ENCODE peak calls at places on chromosomes 1 and 21, in eight cellular contexts. C is bronchial epithelial cell, V is ovary, P is stomach, S is AG04450, R is fibroblast of the aortic adventitia, H is body of pancreas, K is prostate gland. Y is an unnamed sample.

GRCh38 chr1:239197871-239198270 is 188.5 kb upstream of the CHRM3 start:
- DNase-seq in H (no peak), R (no peak), S (no peak), P (no peak), C (no peak), V (no peak), K (no peak), Y (no peak)

GRCh38 chr1:38027201-38028104 is 14.9 kb downstream of the UTP11 start:
- DNase-seq in S (no peak), K (peak; percentile 87), V (no peak), H (no peak), R (no peak), P (no peak), C (peak; percentile 96), Y (no peak)

GRCh38 chr1:204751883-204752687 is 66.5 kb upstream of the LRRN2 start:
- DNase-seq in P (no peak), H (no peak), R (no peak), V (no peak), S (no peak), K (no peak), C (no peak), Y (no peak)

GRCh38 chr1:155316922-155317321 is 3.8 kb upstream of the RUSC1 start:
- DNase-seq in R (no peak), S (no peak), C (no peak), V (no peak), H (no peak), K (no peak), P (no peak), Y (no peak)

GRCh38 chr1:85406887-85407593 is 57.9 kb downstream of the DDAH1 start:
- DNase-seq in H (peak; percentile 81), P (peak; percentile 39), V (peak; percentile 63), K (peak; percentile 55), S (peak; percentile 69), C (peak; percentile 86), R (peak; percentile 95), Y (peak; percentile 83)

GRCh38 chr1:232196042-232196441 is 433.9 kb downstream of the SIPA1L2 start:
- DNase-seq in H (no peak), S (no peak), P (no peak), K (no peak), R (no peak), V (no peak), C (peak; percentile 44), Y (no peak)

GRCh38 chr21:41375875-41376274 is 14.0 kb downstream of the MX2 start:
- DNase-seq in P (no peak), H (no peak), C (no peak), V (no peak), S (no peak), R (no peak), K (no peak), Y (no peak)

GRCh38 chr1:214660900-214661299 is 57.9 kb downstream of the CENPF start:
- DNase-seq in C (peak; percentile 17), S (peak; percentile 84), P (peak; percentile 46), V (peak; percentile 43), H (peak; percentile 45), K (no peak), R (peak; percentile 91), Y (peak; percentile 88)

GRCh38 chr1:107378602-107379265 is 237.9 kb downstream of the NTNG1 start:
- DNase-seq in C (no peak), K (no peak), P (no peak), S (no peak), V (no peak), R (no peak), H (no peak), Y (no peak)

GRCh38 chr1:17108360-17108759 is 10.9 kb downstream of the PADI2 start:
- DNase-seq in R (no peak), H (no peak), K (no peak), V (no peak), P (no peak), S (no peak), C (no peak), Y (no peak)

GRCh38 chr21:35050348-35051286 is 1.5 kb upstream of the RUNX1 start:
- DNase-seq in V (no peak), S (no peak), H (no peak), C (no peak), P (no peak), K (no peak), R (peak; percentile 9), Y (peak; percentile 31)

GRCh38 chr1:152906023-152906565 is 2.3 kb upstream of the IVL start:
- DNase-seq in H (peak; percentile 20), P (no peak), R (peak; percentile 47), S (no peak), K (no peak), V (no peak), C (peak; percentile 97), Y (peak; percentile 68)

GRCh38 chr1:82287556-82287955 is 486.8 kb downstream of the ADGRL2 start:
- DNase-seq in K (no peak), C (no peak), S (no peak), R (no peak), V (no peak), H (no peak), P (no peak), Y (no peak)

GRCh38 chr1:109392037-109392787 is 5.5 kb downstream of the SORT1 start:
- DNase-seq in P (no peak), R (no peak), V (no peak), C (peak; percentile 13), S (no peak), H (peak; percentile 10), K (no peak), Y (no peak)

GRCh38 chr1:182389619-182390047 is 2.0 kb downstream of the GLUL start:
- DNase-seq in H (peak; percentile 87), R (no peak), V (no peak), S (no peak), P (no peak), K (peak; percentile 80), C (no peak), Y (no peak)

DNA sequence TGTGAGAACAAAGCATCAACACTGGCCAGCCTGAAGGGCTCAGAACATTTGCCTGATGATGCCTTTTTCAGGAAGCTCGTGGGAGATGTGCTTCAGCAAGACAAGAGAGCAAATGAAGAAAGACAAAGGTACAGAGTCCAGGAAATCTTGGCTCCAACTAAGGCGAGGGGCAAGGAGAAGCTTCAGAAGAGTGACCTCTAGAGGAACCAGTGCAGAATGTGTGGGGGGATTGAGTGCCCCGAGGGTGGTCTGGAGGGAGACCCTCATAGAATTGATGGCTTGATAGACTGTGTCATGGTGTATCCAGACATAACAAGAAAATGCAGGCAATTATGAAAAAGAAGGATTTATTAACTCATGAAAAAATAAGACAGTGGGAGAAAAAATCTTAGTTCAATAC is 15.3 kb upstream of the NLRP3 start:
- DNase-seq in K (no peak), H (no peak), P (no peak), C (no peak), S (no peak), R (no peak), V (no peak), Y (no peak)
- TF ChIP-seq CTCF in K (no peak), H (no peak), P (no peak), C (no peak), S (no peak), R (no peak), V (no peak), Y (no peak)

DNA sequence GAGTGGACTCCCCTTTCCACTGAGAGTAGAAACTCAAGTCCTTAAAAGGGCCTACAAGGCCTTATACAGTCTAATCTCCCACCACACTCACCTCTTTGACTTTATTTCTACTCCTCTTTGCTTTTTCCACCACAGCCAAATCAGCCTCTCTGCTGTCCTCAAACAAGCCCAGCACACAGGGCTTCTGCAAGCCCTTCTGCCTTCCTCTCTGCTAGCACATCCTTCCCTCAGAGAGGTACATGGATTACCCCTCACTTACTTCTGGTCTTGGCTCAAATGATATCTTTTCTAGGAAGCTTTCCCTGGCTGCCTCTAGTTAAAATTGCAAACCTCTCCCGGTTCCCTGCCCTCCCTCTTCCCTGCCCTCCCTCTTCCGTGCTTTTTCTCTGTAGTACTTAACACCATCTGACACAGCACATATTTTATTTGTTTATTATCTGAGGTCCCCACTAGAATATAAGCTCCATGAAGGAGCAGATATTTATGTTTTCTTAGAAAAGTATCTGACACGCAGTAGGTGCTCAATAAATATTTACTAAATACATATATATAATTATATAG is 1.7 kb downstream of the LYST start:
- DNase-seq in S (no peak), K (no peak), P (no peak), H (no peak), R (peak; percentile 27), C (no peak), V (no peak), Y (no peak)
- H3K4me3 ChIP-seq in S (peak overlapping the region; percentile 15), K (no peak overlapping the region), P (peak overlapping the region; percentile 91), H (no peak overlapping the region), R (peak overlapping the region; percentile 87), C (no peak overlapping the region), V (peak overlapping the region; percentile 89), Y (peak overlapping the region; percentile 84)

GRCh38 chr1:229408458-229409037 is 25.3 kb downstream of the ACTA1 start:
- DNase-seq in S (no peak), K (no peak), P (no peak), V (no peak), R (no peak), H (no peak), C (no peak), Y (peak; percentile 16)

GRCh38 chr1:229410370-229410691 is 23.6 kb downstream of the ACTA1 start:
- DNase-seq in R (no peak), S (no peak), H (no peak), C (no peak), K (no peak), V (no peak), P (no peak), Y (no peak)

GRCh38 chr1:229409616-229410369 is 24.1 kb downstream of the ACTA1 start:
- DNase-seq in R (no peak), S (no peak), H (no peak), K (no peak), C (no peak), V (no peak), P (no peak), Y (no peak)

GRCh38 chr1:229406798-229407197 is 27.1 kb downstream of the ACTA1 start:
- DNase-seq in V (no peak), S (no peak), R (no peak), H (no peak), K (no peak), C (no peak), P (no peak), Y (no peak)

GRCh38 chr1:229407206-229408026 is 26.5 kb downstream of the ACTA1 start:
- DNase-seq in H (no peak), V (no peak), P (no peak), S (no peak), K (no peak), C (no peak), R (no peak), Y (peak; percentile 37)
- TF ChIP-seq CTCF in H (no peak), V (no peak), P (no peak), S (peak; percentile 2), K (no peak), C (no peak), R (no peak), Y (no peak)

GRCh38 chr21:14358775-14359174 is 24.2 kb downstream of the HSPA13 start:
- DNase-seq in V (no peak), S (no peak), C (peak; percentile 79), K (no peak), P (no peak), H (no peak), R (no peak), Y (no peak)

GRCh38 chr21:14356771-14357170 is 26.2 kb downstream of the HSPA13 start:
- DNase-seq in H (no peak), K (no peak), P (no peak), S (no peak), C (peak; percentile 89), V (no peak), R (peak; percentile 5), Y (no peak)

DNA sequence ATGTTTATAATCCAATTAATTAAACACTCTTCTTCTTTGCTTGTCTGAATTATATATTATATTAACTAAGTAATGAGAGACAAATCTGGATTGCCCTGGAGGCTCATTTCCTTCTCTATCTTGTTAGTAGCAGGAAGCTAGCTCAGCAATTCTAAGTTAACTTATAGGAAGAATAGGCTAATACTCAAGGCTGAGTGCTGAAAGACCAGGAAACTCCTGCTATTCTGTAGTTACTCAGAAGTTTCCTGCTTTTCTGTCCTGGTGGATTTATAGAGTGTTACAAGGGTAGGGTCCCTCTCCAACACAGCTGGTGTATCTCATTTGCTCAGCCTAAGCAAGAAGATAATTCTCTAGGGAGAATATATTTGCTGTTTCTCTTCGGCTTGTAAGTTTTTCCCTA is 29.2 kb downstream of the HSPA13 start:
- DNase-seq in P (no peak), S (no peak), C (no peak), R (no peak), K (no peak), H (no peak), V (no peak), Y (no peak)
- H3K4me3 ChIP-seq in P (no peak overlapping the region), S (no peak overlapping the region), C (no peak overlapping the region), R (no peak overlapping the region), K (no peak overlapping the region), H (no peak overlapping the region), V (no peak overlapping the region), Y (no peak overlapping the region)

Y was measured in foreskin fibroblast.